ENCODE peak calls at places on chromosomes 5 and 9, in five cellular contexts. One of them, this sample, is unnamed. For H3K9me3, the result is how much of the 10 kb centered on the place peaks cover.

GRCh38 chr5:93422652-93423332 is 158.2 kb downstream of the NR2F1-AS1 start:
- DNase-seq in IMR-90: no peak
- DNase-seq in gastrocnemius medialis: no peak
- DNase-seq in ovary: no peak
- DNase-seq in Peyer's patch: no peak
- DNase-seq in this sample: no peak

GRCh38 chr5:139760066-139761056 is 35.2 kb upstream of the PSD2 start:
- DNase-seq in Peyer's patch: peak
- DNase-seq in IMR-90: peak
- DNase-seq in gastrocnemius medialis: no peak
- DNase-seq in ovary: no peak
- DNase-seq in this sample: no peak

GRCh38 chr5:75368391-75368790 is 31.4 kb downstream of the HMGCR start:
- DNase-seq in IMR-90: peak
- DNase-seq in ovary: no peak
- DNase-seq in Peyer's patch: no peak
- DNase-seq in gastrocnemius medialis: no peak
- DNase-seq in this sample: no peak

GRCh38 chr5:167361841-167362240 is 929.6 kb upstream of the WWC1 start:
- DNase-seq in IMR-90: no peak
- DNase-seq in Peyer's patch: no peak
- DNase-seq in gastrocnemius medialis: no peak
- DNase-seq in ovary: no peak
- DNase-seq in this sample: no peak

GRCh38 chr9:92976436-92976835 is 29.1 kb downstream of the FGD3 start:
- DNase-seq in Peyer's patch: no peak
- DNase-seq in IMR-90: no peak
- DNase-seq in ovary: no peak
- DNase-seq in gastrocnemius medialis: no peak
- DNase-seq in this sample: no peak

GRCh38 chr9:109733690-109734089 is 46.3 kb upstream of the PALM2AKAP2 start:
- DNase-seq in gastrocnemius medialis: no peak
- DNase-seq in Peyer's patch: no peak
- DNase-seq in ovary: no peak
- DNase-seq in IMR-90: peak
- DNase-seq in this sample: no peak

GRCh38 chr5:97157689-97158088 is 15.3 kb upstream of the LIX1 start:
- DNase-seq in IMR-90: no peak
- DNase-seq in gastrocnemius medialis: no peak
- DNase-seq in ovary: no peak
- DNase-seq in Peyer's patch: no peak
- DNase-seq in this sample: no peak

GRCh38 chr9:8366161-8366926 is 566.8 kb upstream of the DMAC1 start:
- DNase-seq in IMR-90: peak
- DNase-seq in Peyer's patch: no peak
- DNase-seq in gastrocnemius medialis: no peak
- DNase-seq in ovary: no peak
- DNase-seq in this sample: no peak

GRCh38 chr9:90420714-90421513 is 221.7 kb downstream of the DIRAS2 start:
- DNase-seq in IMR-90: no peak
- DNase-seq in Peyer's patch: no peak
- DNase-seq in gastrocnemius medialis: no peak
- DNase-seq in ovary: no peak
- DNase-seq in this sample: no peak

GRCh38 chr5:83464261-83464660 is 7.3 kb upstream of the VCAN start:
- DNase-seq in Peyer's patch: no peak
- DNase-seq in gastrocnemius medialis: no peak
- DNase-seq in IMR-90: no peak
- DNase-seq in ovary: no peak
- DNase-seq in this sample: no peak
- H3K4me3 ChIP-seq in Peyer's patch: no peak
- H3K4me3 ChIP-seq in gastrocnemius medialis: no peak
- H3K4me3 ChIP-seq in IMR-90: no peak
- H3K4me3 ChIP-seq in ovary: no peak
- H3K4me3 ChIP-seq in this sample: no peak

GRCh38 chr9:128704356-128704670 is 2.0 kb downstream of the PKN3 start:
- DNase-seq in ovary: no peak
- DNase-seq in gastrocnemius medialis: no peak
- DNase-seq in IMR-90: no peak
- DNase-seq in Peyer's patch: no peak
- DNase-seq in this sample: no peak

GRCh38 chr9:128705051-128705965 is 3.0 kb downstream of the PKN3 start:
- DNase-seq in IMR-90: no peak
- DNase-seq in gastrocnemius medialis: no peak
- DNase-seq in Peyer's patch: peak
- DNase-seq in ovary: no peak
- DNase-seq in this sample: no peak

GRCh38 chr9:128702949-128703615 is 779 bp downstream of the PKN3 start:
- DNase-seq in IMR-90: no peak
- DNase-seq in Peyer's patch: peak
- DNase-seq in gastrocnemius medialis: no peak
- DNase-seq in ovary: no peak
- DNase-seq in this sample: peak

GRCh38 chr9:128702445-128702948 is at the start of gene PKN3:
- DNase-seq in IMR-90: peak
- DNase-seq in Peyer's patch: peak
- DNase-seq in gastrocnemius medialis: peak
- DNase-seq in ovary: peak
- DNase-seq in this sample: peak

DNA sequence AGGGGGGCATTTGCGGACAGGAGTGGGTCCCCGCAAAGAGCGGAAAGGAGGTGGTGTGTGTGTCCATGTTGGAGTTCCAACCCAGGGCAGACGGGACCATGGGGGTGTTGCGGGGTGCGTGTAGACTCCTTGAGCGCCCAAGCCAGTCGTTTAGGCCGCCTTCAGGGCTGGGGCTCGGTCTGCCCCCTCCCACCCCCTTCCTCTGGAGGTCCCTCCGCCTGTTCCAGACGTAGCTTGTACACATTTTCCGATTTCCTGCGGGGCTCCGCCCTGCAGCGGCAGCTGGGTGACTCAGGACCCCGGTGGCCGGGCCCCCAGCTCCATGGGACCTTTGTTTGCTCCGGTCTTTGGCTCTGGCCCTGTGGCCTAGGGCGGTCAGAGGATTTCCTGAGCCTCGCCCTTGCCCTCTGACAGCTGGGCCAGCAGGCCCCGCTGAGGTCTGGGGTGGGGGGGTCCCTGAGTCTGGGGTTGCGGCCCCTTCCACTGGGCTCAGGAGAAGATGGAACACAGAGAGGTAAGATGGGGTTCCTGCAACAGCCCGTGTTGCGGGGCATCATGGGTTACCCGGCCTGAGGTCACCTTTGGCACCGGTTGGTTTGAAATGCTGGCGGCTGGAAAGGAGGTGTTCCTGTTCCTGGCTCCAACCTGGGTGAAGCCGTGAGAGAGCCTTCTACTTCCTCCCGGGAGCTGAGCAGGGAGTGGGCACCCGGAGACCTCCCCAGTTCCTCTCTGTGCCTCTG is 1.5 kb downstream of the PKN3 start:
- DNase-seq in IMR-90: no peak
- DNase-seq in ovary: no peak
- DNase-seq in gastrocnemius medialis: no peak
- DNase-seq in Peyer's patch: peak
- DNase-seq in this sample: no peak
- TF ChIP-seq POLR2A in IMR-90: no peak
- TF ChIP-seq POLR2A in ovary: no peak
- TF ChIP-seq POLR2A in gastrocnemius medialis: no peak
- TF ChIP-seq POLR2A in Peyer's patch: no peak
- TF ChIP-seq POLR2A in this sample: no peak

GRCh38 chr5:2265341-2265740 is 382.6 kb upstream of the IRX4 start:
- DNase-seq in IMR-90: no peak
- DNase-seq in Peyer's patch: no peak
- DNase-seq in gastrocnemius medialis: no peak
- DNase-seq in ovary: no peak
- DNase-seq in this sample: no peak
- H3K9me3 ChIP-seq in IMR-90: under half
- H3K9me3 ChIP-seq in Peyer's patch: under half
- H3K9me3 ChIP-seq in gastrocnemius medialis: under half
- H3K9me3 ChIP-seq in ovary: under half
- H3K9me3 ChIP-seq in this sample: under half

GRCh38 chr5:107203231-107203630 is 467.5 kb downstream of the EFNA5 start:
- DNase-seq in ovary: no peak
- DNase-seq in gastrocnemius medialis: no peak
- DNase-seq in IMR-90: no peak
- DNase-seq in Peyer's patch: no peak
- DNase-seq in this sample: no peak
- H3K4me3 ChIP-seq in ovary: no peak
- H3K4me3 ChIP-seq in gastrocnemius medialis: no peak
- H3K4me3 ChIP-seq in IMR-90: no peak
- H3K4me3 ChIP-seq in Peyer's patch: no peak
- H3K4me3 ChIP-seq in this sample: no peak

GRCh38 chr5:69092969-69093368 is 845 bp upstream of the SLC30A5 start:
- DNase-seq in ovary: no peak
- DNase-seq in IMR-90: no peak
- DNase-seq in gastrocnemius medialis: no peak
- DNase-seq in Peyer's patch: no peak
- DNase-seq in this sample: no peak

GRCh38 chr5:69091771-69092170 is 2.0 kb upstream of the SLC30A5 start:
- DNase-seq in IMR-90: no peak
- DNase-seq in Peyer's patch: no peak
- DNase-seq in ovary: no peak
- DNase-seq in gastrocnemius medialis: no peak
- DNase-seq in this sample: no peak

GRCh38 chr5:69099302-69099701 is 5.5 kb downstream of the SLC30A5 start:
- DNase-seq in IMR-90: no peak
- DNase-seq in gastrocnemius medialis: no peak
- DNase-seq in Peyer's patch: no peak
- DNase-seq in ovary: no peak
- DNase-seq in this sample: no peak

GRCh38 chr5:69093771-69094570 is at the start of gene SLC30A5:
- DNase-seq in Peyer's patch: peak
- DNase-seq in ovary: peak
- DNase-seq in IMR-90: peak
- DNase-seq in gastrocnemius medialis: peak
- DNase-seq in this sample: peak
- TF ChIP-seq POLR2A in Peyer's patch: peak
- TF ChIP-seq POLR2A in ovary: peak
- TF ChIP-seq POLR2A in IMR-90: peak
- TF ChIP-seq POLR2A in gastrocnemius medialis: peak
- TF ChIP-seq POLR2A in this sample: peak

GRCh38 chr9:40925149-40925548 is 203.3 kb downstream of the FOXD4L6 start:
- DNase-seq in gastrocnemius medialis: no peak
- DNase-seq in Peyer's patch: no peak
- DNase-seq in IMR-90: no peak
- DNase-seq in ovary: no peak
- DNase-seq in this sample: no peak
- H3K9me3 ChIP-seq in gastrocnemius medialis: under half
- H3K9me3 ChIP-seq in Peyer's patch: under half
- H3K9me3 ChIP-seq in IMR-90: under half
- H3K9me3 ChIP-seq in ovary: under half
- H3K9me3 ChIP-seq in this sample: under half

GRCh38 chr9:19233344-19233743 is 2.9 kb downstream of the DENND4C start:
- DNase-seq in ovary: no peak
- DNase-seq in gastrocnemius medialis: no peak
- DNase-seq in IMR-90: no peak
- DNase-seq in Peyer's patch: no peak
- DNase-seq in this sample: no peak
- H3K4me3 ChIP-seq in ovary: no peak
- H3K4me3 ChIP-seq in gastrocnemius medialis: peak
- H3K4me3 ChIP-seq in IMR-90: no peak
- H3K4me3 ChIP-seq in Peyer's patch: no peak
- H3K4me3 ChIP-seq in this sample: no peak

GRCh38 chr5:42949348-42950090 is 90.6 kb downstream of the ANXA2R start:
- DNase-seq in gastrocnemius medialis: no peak
- DNase-seq in IMR-90: peak
- DNase-seq in Peyer's patch: no peak
- DNase-seq in ovary: no peak
- DNase-seq in this sample: no peak

GRCh38 chr5:42950091-42950465 is 90.0 kb downstream of the ANXA2R start:
- DNase-seq in ovary: no peak
- DNase-seq in gastrocnemius medialis: no peak
- DNase-seq in Peyer's patch: no peak
- DNase-seq in IMR-90: no peak
- DNase-seq in this sample: no peak

GRCh38 chr5:42951847-42952411 is 88.2 kb downstream of the ANXA2R start:
- DNase-seq in gastrocnemius medialis: no peak
- DNase-seq in ovary: peak
- DNase-seq in Peyer's patch: peak
- DNase-seq in IMR-90: peak
- DNase-seq in this sample: no peak

GRCh38 chr5:42951169-42951846 is 88.8 kb downstream of the ANXA2R start:
- DNase-seq in Peyer's patch: peak
- DNase-seq in gastrocnemius medialis: no peak
- DNase-seq in IMR-90: peak
- DNase-seq in ovary: no peak
- DNase-seq in this sample: no peak

DNA sequence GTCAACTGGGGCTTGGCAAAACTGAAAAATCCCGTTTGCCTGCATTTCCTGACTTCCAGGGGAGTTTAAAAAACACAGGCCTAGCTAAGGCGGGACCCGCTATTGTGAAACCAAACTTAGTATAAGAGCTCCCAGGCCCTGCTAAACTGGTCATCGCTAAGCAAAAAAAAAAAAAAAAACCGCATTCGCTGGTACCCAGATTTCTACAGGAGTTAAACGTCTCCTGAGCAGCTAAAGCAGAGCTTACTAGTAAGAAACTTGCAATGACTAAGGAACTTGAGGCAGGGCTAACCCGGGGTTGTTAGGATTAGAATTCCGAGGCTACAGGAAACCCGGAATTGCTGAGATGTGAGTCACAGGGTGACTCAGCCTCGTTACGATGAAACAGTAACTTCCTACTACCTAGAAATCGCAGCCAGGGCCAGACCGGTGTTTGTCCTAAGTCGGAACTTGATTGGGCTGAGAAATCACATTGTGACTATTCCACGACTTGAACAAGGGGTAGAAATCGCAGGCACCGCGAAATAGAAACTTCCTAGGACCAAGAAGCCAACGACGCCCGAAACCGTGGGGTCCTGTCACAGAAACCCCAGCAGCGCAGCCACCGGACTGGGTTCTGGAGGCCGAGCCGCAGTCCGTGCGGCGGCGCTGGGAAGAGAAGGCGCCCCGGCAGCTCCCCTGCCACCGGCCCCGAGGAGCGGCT is 89.5 kb downstream of the ANXA2R start:
- DNase-seq in Peyer's patch: peak
- DNase-seq in ovary: peak
- DNase-seq in IMR-90: peak
- DNase-seq in gastrocnemius medialis: peak
- DNase-seq in this sample: peak
- TF ChIP-seq POLR2A in Peyer's patch: no peak
- TF ChIP-seq POLR2A in ovary: no peak
- TF ChIP-seq POLR2A in IMR-90: peak
- TF ChIP-seq POLR2A in gastrocnemius medialis: no peak
- TF ChIP-seq POLR2A in this sample: no peak

This sample was measured in testis.